ENCODE peak calls at places on chromosomes 2 and 18, in nine cellular contexts. T is H54, S is A549, E is sigmoid colon, Y is skeletal muscle cell, X is mucosa of gallbladder, Q is Calu3, H is neural progenitor cell, V is 8988T. D is an unnamed sample.

GRCh38 chr2:74886251-74886650 is 52.3 kb downstream of the HK2 start:
- DNase-seq in Q (no peak), H (no peak), T (no peak), X (no peak), S (no peak), V (no peak), E (no peak), Y (no peak), D (no peak)

GRCh38 chr2:230181245-230181644 is 38.5 kb downstream of the SP110 start:
- DNase-seq in S (no peak), X (no peak), T (no peak), Q (no peak), H (no peak), V (no peak), Y (no peak), E (no peak), D (no peak)

GRCh38 chr18:28112056-28112470 is 64.9 kb downstream of the CDH2 start:
- DNase-seq in V (no peak), Y (peak), E (no peak), S (peak), T (no peak), Q (no peak), H (no peak), X (no peak), D (no peak)

GRCh38 chr2:222592176-222592575 is 63.7 kb downstream of the FARSB start:
- DNase-seq in Y (no peak), E (no peak), V (no peak), H (no peak), X (no peak), S (no peak), Q (no peak), T (no peak), D (no peak)

GRCh38 chr18:8212893-8213805 is 396.1 kb upstream of the RAB12 start:
- DNase-seq in Y (peak), E (no peak), V (no peak), H (no peak), S (peak), T (peak), Q (no peak), X (no peak), D (no peak)

GRCh38 chr2:231545105-231545902 is 15.1 kb upstream of the NMUR1 start:
- DNase-seq in E (no peak), Q (no peak), T (peak), S (no peak), V (no peak), Y (peak), X (peak), H (no peak), D (peak)

GRCh38 chr2:67465623-67466022 is 68.5 kb downstream of the ETAA1 start:
- DNase-seq in Y (no peak), S (no peak), T (no peak), X (no peak), V (no peak), Q (no peak), H (no peak), E (no peak), D (no peak)

GRCh38 chr2:27381577-27382181 is 1.1 kb upstream of the ZNF513 start:
- DNase-seq in V (no peak), Q (no peak), H (peak), X (no peak), T (no peak), E (no peak), Y (no peak), S (no peak), D (no peak)

GRCh38 chr2:240962371-240963064 is 35.9 kb upstream of the SNED1 start:
- DNase-seq in Y (no peak), T (no peak), H (peak), Q (no peak), X (peak), S (no peak), E (peak), V (peak), D (no peak)

GRCh38 chr2:108119026-108119425 is 120.7 kb upstream of the SULT1C3 start:
- DNase-seq in V (no peak), X (peak), H (no peak), T (no peak), E (no peak), Q (peak), Y (no peak), S (no peak), D (no peak)

GRCh38 chr2:23478087-23478932 is 93.3 kb downstream of the KLHL29 start:
- DNase-seq in S (no peak), Q (no peak), H (peak), Y (no peak), E (peak), V (no peak), T (no peak), X (no peak), D (no peak)

GRCh38 chr18:74496508-74497307 is 545 bp downstream of the CNDP2 start:
- DNase-seq in E (peak), H (peak), T (peak), Y (no peak), Q (peak), S (peak), X (peak), V (no peak), D (no peak)

GRCh38 chr2:200330351-200331120 is 24.0 kb downstream of the SPATS2L start:
- DNase-seq in T (no peak), E (no peak), V (no peak), H (no peak), X (no peak), Q (no peak), Y (no peak), S (no peak), D (no peak)

GRCh38 chr2:234989183-234989701 is 37.4 kb downstream of the SH3BP4 start:
- DNase-seq in X (peak), Q (peak), H (no peak), Y (no peak), V (no peak), T (no peak), E (peak), S (no peak), D (no peak)

GRCh38 chr2:72515696-72516095 is 310.1 kb downstream of the EXOC6B start:
- DNase-seq in Q (no peak), E (no peak), H (no peak), T (no peak), V (no peak), S (no peak), X (no peak), Y (no peak), D (no peak)

GRCh38 chr2:45068643-45069140 is 59.4 kb upstream of the SIX2 start:
- DNase-seq in E (no peak), V (no peak), Q (no peak), S (no peak), Y (no peak), T (peak), H (no peak), X (no peak), D (no peak)

GRCh38 chr2:2653221-2653620 is 322.1 kb upstream of the MYT1L start:
- DNase-seq in S (no peak), X (no peak), V (no peak), H (no peak), E (peak), Q (no peak), T (no peak), Y (no peak), D (no peak)

GRCh38 chr2:97713296-97714083 is at the start of gene ZAP70:
- DNase-seq in H (no peak), X (no peak), T (no peak), Y (no peak), E (peak), Q (no peak), V (no peak), S (no peak), D (no peak)

GRCh38 chr2:191150451-191151314 is at the start of gene STAT4:
- DNase-seq in T (no peak), H (peak), V (peak), Q (peak), E (peak), S (peak), X (peak), Y (peak), D (peak)

GRCh38 chr2:234691226-234691600 is 194.3 kb upstream of the ARL4C start:
- DNase-seq in X (no peak), T (no peak), V (no peak), H (no peak), S (no peak), Q (no peak), E (no peak), Y (no peak), D (no peak)

GRCh38 chr2:240655931-240656886 is 26.5 kb downstream of the AQP12B start:
- DNase-seq in T (peak), X (no peak), S (no peak), H (no peak), V (no peak), E (peak), Q (no peak), Y (peak), D (no peak)

GRCh38 chr18:24072743-24073142 is 58.2 kb downstream of the TTC39C start:
- DNase-seq in Q (no peak), Y (no peak), E (no peak), S (no peak), T (no peak), V (no peak), H (no peak), X (no peak), D (no peak)

GRCh38 chr2:27016801-27017325 is 15.9 kb upstream of the TMEM214 start:
- DNase-seq in S (peak), T (peak), Q (peak), E (no peak), Y (no peak), X (peak), V (peak), H (peak), D (no peak)

GRCh38 chr18:23805898-23806297 is 116.6 kb downstream of the LAMA3 start:
- DNase-seq in T (no peak), X (no peak), H (no peak), Q (no peak), S (no peak), V (no peak), Y (peak), E (no peak), D (no peak)

GRCh38 chr2:101362316-101362715 is 25.0 kb downstream of the CREG2 start:
- DNase-seq in X (no peak), V (no peak), T (no peak), Q (no peak), H (no peak), S (no peak), Y (no peak), E (no peak), D (no peak)

GRCh38 chr2:168145011-168145410 is 102.4 kb downstream of the STK39 start:
- DNase-seq in E (no peak), Y (no peak), H (no peak), Q (no peak), S (no peak), V (no peak), T (no peak), X (no peak), D (no peak)

GRCh38 chr2:186308347-186308746 is 177.7 kb upstream of the ZC3H15 start:
- DNase-seq in S (no peak), Y (peak), T (no peak), X (no peak), Q (peak), H (no peak), V (no peak), E (no peak), D (no peak)

D was measured in GM12864.